ENCODE peak calls at places on chromosomes 16 and 17, in eight cellular contexts. Z, I, K, O, T, S, J and H are unnamed samples.

GRCh38 chr17:16250635-16251034 is 33.6 kb downstream of the PIGL start:
- DNase-seq in T (no peak), K (no peak), I (no peak), Z (no peak), O (no peak), S (no peak), J (peak), H (no peak)

GRCh38 chr16:1158456-1159324 is 5.8 kb downstream of the CACNA1H start:
- DNase-seq in Z (no peak), J (no peak), I (no peak), T (no peak), K (no peak), S (peak), O (no peak), H (no peak)

GRCh38 chr17:80423536-80424225 is 8.7 kb downstream of the ENDOV start:
- DNase-seq in T (no peak), Z (no peak), J (no peak), S (no peak), I (no peak), K (no peak), O (no peak), H (no peak)

GRCh38 chr16:85715169-85716015 is 26.6 kb upstream of the GINS2 start:
- DNase-seq in T (peak), Z (no peak), J (no peak), I (no peak), S (no peak), O (no peak), K (no peak), H (no peak)

GRCh38 chr17:43665038-43665386 is 3.3 kb upstream of the MEOX1 start:
- DNase-seq in I (no peak), S (peak), Z (no peak), J (no peak), O (no peak), K (no peak), T (no peak), H (no peak)

GRCh38 chr17:50943575-50943933 is 77.4 kb upstream of the TOB1 start:
- DNase-seq in I (no peak), Z (no peak), O (no peak), J (no peak), K (no peak), S (no peak), T (no peak), H (no peak)

GRCh38 chr17:80833952-80834895 is 157.4 kb upstream of the CHMP6 start:
- DNase-seq in K (no peak), T (no peak), I (no peak), Z (no peak), O (no peak), J (no peak), S (peak), H (no peak)

GRCh38 chr16:3092501-3092991 is 6.5 kb downstream of the ZSCAN10 start:
- DNase-seq in O (no peak), Z (no peak), S (no peak), K (no peak), T (no peak), J (no peak), I (no peak), H (no peak)

GRCh38 chr17:50203589-50204345 is 2.3 kb upstream of the COL1A1 start:
- DNase-seq in S (no peak), O (no peak), I (no peak), K (no peak), Z (no peak), J (peak), T (no peak), H (no peak)

GRCh38 chr16:2484898-2485508 is 10.1 kb downstream of the TBC1D24 start:
- DNase-seq in S (no peak), J (no peak), K (no peak), Z (no peak), O (no peak), T (no peak), I (no peak), H (no peak)

GRCh38 chr16:638836-639235 is 2.7 kb upstream of the METTL26 start:
- DNase-seq in S (no peak), Z (no peak), K (no peak), I (no peak), J (no peak), O (no peak), T (no peak), H (no peak)